ENCODE peak calls at places on chromosomes 3 and 15, in eight cellular contexts. M is hepatocyte, I is GM23338, S is A549, N is fibroblast of lung, H is HepG2, Z is GM23248, G is mesendoderm. O is an unnamed sample.

GRCh38 chr15:72116680-72117447 is 1.1 kb downstream of the MYO9A start:
- DNase-seq in G (peak; percentile 56), N (peak; percentile 35), H (no peak), S (peak; percentile 28), M (peak; percentile 53), I (peak; percentile 70), Z (peak; percentile 59), O (peak; percentile 19)

GRCh38 chr3:5254281-5255048 is 67.0 kb downstream of the EDEM1 start:
- DNase-seq in Z (no peak), I (no peak), H (no peak), M (no peak), G (peak; percentile 40), N (no peak), S (no peak), O (no peak)

GRCh38 chr3:67685499-67685898 is 31.1 kb upstream of the SUCLG2 start:
- DNase-seq in Z (no peak), H (no peak), S (no peak), M (no peak), N (no peak), I (no peak), G (no peak), O (no peak)

GRCh38 chr3:171309906-171310359 is 150.3 kb downstream of the TNIK start:
- DNase-seq in H (no peak), S (no peak), M (peak; percentile 38), I (no peak), N (peak; percentile 61), Z (peak; percentile 82), G (peak; percentile 36), O (peak; percentile 81)

GRCh38 chr15:38406451-38406850 is 47.5 kb upstream of the FAM98B start:
- DNase-seq in G (no peak), M (no peak), N (no peak), Z (peak; percentile 36), S (no peak), H (no peak), I (no peak), O (no peak)

GRCh38 chr15:52178765-52179164 is 12.4 kb downstream of the GNB5 start:
- DNase-seq in S (no peak), I (no peak), M (no peak), Z (peak; percentile 37), H (no peak), N (no peak), G (no peak), O (no peak)

GRCh38 chr3:137647179-137647578 is 116.9 kb upstream of the SOX14 start:
- DNase-seq in G (peak; percentile 81), S (no peak), H (no peak), I (peak; percentile 82), M (no peak), Z (no peak), N (no peak), O (no peak)

GRCh38 chr3:72018339-72018984 is 233.5 kb upstream of the PROK2 start:
- DNase-seq in H (no peak), G (peak; percentile 60), Z (peak; percentile 59), S (no peak), M (no peak), N (no peak), I (no peak), O (no peak)

GRCh38 chr15:78105541-78106241 is 13.3 kb downstream of the SH2D7 start:
- DNase-seq in N (no peak), M (no peak), I (no peak), H (peak; percentile 35), G (no peak), Z (no peak), S (no peak), O (no peak)

GRCh38 chr3:129845956-129846355 is 47.6 kb downstream of the TMCC1 start:
- DNase-seq in N (no peak), G (no peak), M (no peak), S (no peak), Z (peak; percentile 21), H (no peak), I (no peak), O (no peak)

GRCh38 chr3:47016934-47017435 is 37.5 kb downstream of the NBEAL2 start:
- DNase-seq in N (peak; percentile 53), M (no peak), I (no peak), Z (peak; percentile 90), H (no peak), S (no peak), G (no peak), O (peak; percentile 76)

DNA sequence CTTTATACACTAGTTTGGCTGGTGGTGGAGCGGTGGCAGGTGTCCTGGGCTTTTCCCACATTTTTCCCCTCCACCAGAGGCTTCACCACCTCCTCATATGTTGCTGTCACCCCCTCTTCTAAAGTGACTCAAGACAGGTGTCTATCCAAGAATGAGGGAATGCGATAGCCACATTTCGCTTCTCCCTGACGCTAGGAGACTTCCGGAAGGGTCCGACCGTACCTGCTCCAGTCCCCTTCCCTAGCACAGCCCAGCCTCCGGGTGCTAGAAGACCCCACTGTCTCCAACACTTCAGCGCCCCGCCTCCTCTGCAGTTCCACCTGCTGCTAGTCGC is 496 bp downstream of the SCAMP2 start:
- DNase-seq in H (no peak), I (no peak), Z (no peak), G (no peak), N (no peak), M (no peak), S (no peak), O (no peak)
- H3K27ac ChIP-seq in H (peak overlapping the region; percentile 93), I (no peak overlapping the region), Z (peak overlapping the region; percentile 89), G (no peak overlapping the region), N (peak overlapping the region; percentile 99), M (peak overlapping the region; percentile 98), S (peak overlapping the region; percentile 87), O (peak overlapping the region; percentile 84)

GRCh38 chr3:100911956-100912355 is 81.3 kb downstream of the ABI3BP start:
- DNase-seq in G (no peak), I (no peak), Z (no peak), S (no peak), M (no peak), H (no peak), N (no peak), O (no peak)

GRCh38 chr3:100910986-100911385 is 82.2 kb downstream of the ABI3BP start:
- DNase-seq in N (no peak), M (no peak), S (no peak), I (no peak), Z (no peak), G (no peak), H (no peak), O (no peak)

GRCh38 chr3:100912976-100913375 is 80.2 kb downstream of the ABI3BP start:
- DNase-seq in H (no peak), G (no peak), S (no peak), N (no peak), I (no peak), M (no peak), Z (peak; percentile 31), O (no peak)

GRCh38 chr3:100913870-100914654 is 79.2 kb downstream of the ABI3BP start:
- DNase-seq in S (no peak), M (peak; percentile 17), N (no peak), Z (peak; percentile 55), I (no peak), G (no peak), H (no peak), O (no peak)

GRCh38 chr3:100912571-100912970 is 80.7 kb downstream of the ABI3BP start:
- DNase-seq in I (no peak), N (no peak), H (no peak), S (no peak), G (no peak), Z (no peak), M (no peak), O (no peak)
- H3K4me2 ChIP-seq in I (peak overlapping the region; percentile 44), N (no peak overlapping the region), H (no peak overlapping the region), S (no peak overlapping the region), G (no peak overlapping the region), Z (no peak overlapping the region), M (no peak overlapping the region), O (no peak overlapping the region)

DNA sequence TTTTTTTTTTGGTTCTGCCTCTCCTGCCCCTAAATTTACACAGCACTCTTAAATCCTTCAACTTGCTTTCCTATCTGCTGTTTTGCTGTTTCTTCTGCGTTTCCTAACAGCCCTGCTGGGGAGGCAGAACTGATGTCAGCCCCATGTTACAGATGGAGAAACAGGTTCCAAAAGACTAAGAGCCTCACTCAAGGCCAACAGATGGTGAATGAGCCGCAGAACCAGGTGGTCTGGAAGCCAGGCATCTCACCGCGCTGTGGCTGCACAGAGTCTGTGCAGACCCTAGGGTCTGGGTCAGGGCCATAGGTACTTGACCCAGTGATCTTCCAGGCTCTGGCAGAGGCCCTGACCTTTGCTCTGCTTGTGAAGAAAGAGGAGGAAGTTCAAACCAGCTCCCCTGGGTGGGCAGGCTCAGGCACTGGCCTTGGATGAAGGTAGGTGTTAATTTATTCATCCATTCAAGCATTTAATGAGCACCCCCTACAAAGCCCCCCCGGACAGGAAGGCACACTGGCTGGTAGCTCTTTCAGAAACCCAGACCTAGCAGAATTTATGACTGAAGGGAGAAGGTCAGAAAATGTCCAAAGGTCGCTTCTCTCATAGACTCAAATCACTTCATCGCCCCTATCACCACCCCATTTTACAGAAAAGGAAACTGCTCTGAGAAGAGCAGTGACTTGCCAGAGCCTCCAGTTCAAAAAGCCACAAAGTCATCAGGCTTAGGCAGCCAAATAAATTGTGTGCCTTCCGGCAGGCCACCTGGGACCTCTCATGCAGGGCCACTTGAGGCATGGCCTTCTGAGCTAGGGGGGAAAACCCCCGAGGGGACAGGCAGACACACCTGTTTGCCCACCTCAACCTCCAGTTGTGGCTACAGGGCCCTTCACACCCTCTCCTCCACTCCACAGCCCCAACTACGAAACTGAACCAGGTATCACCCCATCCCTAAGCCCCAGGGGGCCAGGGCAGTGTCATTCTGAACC is 2.7 kb downstream of the CHDH start:
- DNase-seq in G (no peak), Z (no peak), N (no peak), H (no peak), M (no peak), S (no peak), I (no peak), O (no peak)
- H3K27ac ChIP-seq in G (no peak overlapping the region), Z (no peak overlapping the region), N (no peak overlapping the region), H (peak overlapping the region; percentile 98), M (peak overlapping the region; percentile 96), S (no peak overlapping the region), I (no peak overlapping the region), O (no peak overlapping the region)

GRCh38 chr3:31166249-31166885 is 271.9 kb upstream of the GADL1 start:
- DNase-seq in G (peak; percentile 42), N (peak; percentile 94), S (no peak), I (peak; percentile 14), Z (peak; percentile 66), M (no peak), H (no peak), O (peak; percentile 50)

GRCh38 chr3:31161889-31162288 is 267.4 kb upstream of the GADL1 start:
- DNase-seq in H (no peak), I (no peak), Z (no peak), G (no peak), M (no peak), N (no peak), S (no peak), O (no peak)

GRCh38 chr3:31164398-31164797 is 269.9 kb upstream of the GADL1 start:
- DNase-seq in I (no peak), G (no peak), M (no peak), Z (no peak), H (no peak), N (no peak), S (no peak), O (no peak)

GRCh38 chr3:31167666-31168065 is 273.2 kb upstream of the GADL1 start:
- DNase-seq in G (no peak), I (no peak), M (no peak), N (no peak), H (no peak), Z (no peak), S (no peak), O (no peak)

DNA sequence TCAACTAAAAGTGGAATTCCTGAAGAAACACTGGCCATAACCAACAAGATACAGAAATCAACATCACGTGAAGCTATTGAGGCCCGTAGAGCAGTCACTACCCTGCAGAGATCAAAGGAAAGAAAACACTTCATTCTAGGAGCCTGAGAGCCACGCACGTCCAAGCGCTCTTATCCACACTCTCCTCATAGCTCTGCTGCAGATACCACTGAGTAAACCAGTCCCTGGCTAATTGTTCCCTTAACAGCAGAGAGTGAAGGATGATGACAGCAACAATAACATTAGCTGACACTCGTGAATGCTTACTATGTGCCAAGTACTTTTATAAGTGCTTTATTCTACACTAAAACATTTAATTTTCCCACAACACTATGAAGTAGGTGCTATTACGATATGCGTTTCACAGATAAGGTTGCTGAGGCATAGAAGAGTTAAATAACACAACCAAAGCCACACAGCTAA is 271.0 kb upstream of the GADL1 start:
- DNase-seq in I (no peak), M (no peak), G (peak; percentile 66), Z (peak; percentile 36), S (no peak), N (peak; percentile 21), H (no peak), O (no peak)
- H3K4me2 ChIP-seq in I (no peak overlapping the region), M (peak overlapping the region; percentile 56), G (no peak overlapping the region), Z (peak overlapping the region; percentile 70), S (peak overlapping the region; percentile 58), N (peak overlapping the region; percentile 48), H (peak overlapping the region; percentile 58), O (no peak overlapping the region)